ENCODE peak calls at places on chromosome X, in ten cellular contexts. One of them, this sample, is unnamed.

GRCh38 chrX:112851161-112851779 is 10.6 kb upstream of the AMOT start:
- DNase-seq in suprapubic skin: no peak
- DNase-seq in brain microvascular endothelial cell: no peak
- DNase-seq in fibroblast of lung: no peak
- DNase-seq in GM23338: no peak
- DNase-seq in prostate gland: no peak
- DNase-seq in tibial artery: no peak
- DNase-seq in heart left ventricle: no peak
- DNase-seq in IMR-90: no peak
- DNase-seq in HCT116: no peak
- DNase-seq in this sample: no peak

GRCh38 chrX:45070116-45071007 is 130.3 kb downstream of the DIPK2B start:
- DNase-seq in suprapubic skin: no peak
- DNase-seq in brain microvascular endothelial cell: peak; percentile 56
- DNase-seq in fibroblast of lung: peak; percentile 56
- DNase-seq in GM23338: peak; percentile 41
- DNase-seq in prostate gland: no peak
- DNase-seq in tibial artery: no peak
- DNase-seq in heart left ventricle: no peak
- DNase-seq in IMR-90: peak; percentile 67
- DNase-seq in HCT116: peak; percentile 24
- DNase-seq in this sample: peak; percentile 1

GRCh38 chrX:47321386-47321785 is 49.0 kb upstream of the ZNF157 start:
- DNase-seq in suprapubic skin: no peak
- DNase-seq in brain microvascular endothelial cell: peak; percentile 36
- DNase-seq in fibroblast of lung: peak; percentile 62
- DNase-seq in GM23338: peak; percentile 94
- DNase-seq in prostate gland: peak; percentile 4
- DNase-seq in tibial artery: peak; percentile 66
- DNase-seq in heart left ventricle: peak; percentile 42
- DNase-seq in IMR-90: peak; percentile 43
- DNase-seq in HCT116: no peak
- DNase-seq in this sample: no peak

GRCh38 chrX:44972132-44972531 is 99.1 kb downstream of the KDM6A start:
- DNase-seq in suprapubic skin: no peak
- DNase-seq in brain microvascular endothelial cell: no peak
- DNase-seq in fibroblast of lung: no peak
- DNase-seq in GM23338: no peak
- DNase-seq in prostate gland: no peak
- DNase-seq in tibial artery: no peak
- DNase-seq in heart left ventricle: no peak
- DNase-seq in IMR-90: no peak
- DNase-seq in HCT116: no peak
- DNase-seq in this sample: no peak

GRCh38 chrX:30483996-30484395 is 93.6 kb downstream of the TASL start:
- DNase-seq in suprapubic skin: no peak
- DNase-seq in brain microvascular endothelial cell: no peak
- DNase-seq in fibroblast of lung: no peak
- DNase-seq in GM23338: no peak
- DNase-seq in prostate gland: no peak
- DNase-seq in tibial artery: no peak
- DNase-seq in heart left ventricle: no peak
- DNase-seq in IMR-90: no peak
- DNase-seq in HCT116: no peak
- DNase-seq in this sample: no peak

GRCh38 chrX:103889216-103889615 is 57.2 kb upstream of the RAB9B start:
- DNase-seq in suprapubic skin: no peak
- DNase-seq in brain microvascular endothelial cell: no peak
- DNase-seq in fibroblast of lung: peak; percentile 59
- DNase-seq in GM23338: no peak
- DNase-seq in prostate gland: no peak
- DNase-seq in tibial artery: no peak
- DNase-seq in heart left ventricle: no peak
- DNase-seq in IMR-90: no peak
- DNase-seq in HCT116: no peak
- DNase-seq in this sample: no peak

GRCh38 chrX:150663061-150663460 is 30.1 kb upstream of the MTMR1 start:
- DNase-seq in suprapubic skin: no peak
- DNase-seq in brain microvascular endothelial cell: no peak
- DNase-seq in fibroblast of lung: no peak
- DNase-seq in GM23338: no peak
- DNase-seq in prostate gland: no peak
- DNase-seq in tibial artery: no peak
- DNase-seq in heart left ventricle: no peak
- DNase-seq in IMR-90: no peak
- DNase-seq in HCT116: no peak
- DNase-seq in this sample: no peak

GRCh38 chrX:63250253-63250868 is 100.8 kb downstream of the SPIN4 start:
- DNase-seq in suprapubic skin: no peak
- DNase-seq in brain microvascular endothelial cell: peak; percentile 82
- DNase-seq in fibroblast of lung: peak; percentile 72
- DNase-seq in GM23338: peak; percentile 81
- DNase-seq in prostate gland: peak; percentile 19
- DNase-seq in tibial artery: no peak
- DNase-seq in heart left ventricle: peak; percentile 26
- DNase-seq in IMR-90: peak; percentile 85
- DNase-seq in HCT116: peak; percentile 69
- DNase-seq in this sample: peak; percentile 56

GRCh38 chrX:40663880-40664630 is 16.7 kb upstream of the CXorf38 start:
- DNase-seq in suprapubic skin: no peak
- DNase-seq in brain microvascular endothelial cell: peak; percentile 38
- DNase-seq in fibroblast of lung: peak; percentile 18
- DNase-seq in GM23338: peak; percentile 51
- DNase-seq in prostate gland: no peak
- DNase-seq in tibial artery: no peak
- DNase-seq in heart left ventricle: no peak
- DNase-seq in IMR-90: peak; percentile 33
- DNase-seq in HCT116: no peak
- DNase-seq in this sample: no peak

DNA sequence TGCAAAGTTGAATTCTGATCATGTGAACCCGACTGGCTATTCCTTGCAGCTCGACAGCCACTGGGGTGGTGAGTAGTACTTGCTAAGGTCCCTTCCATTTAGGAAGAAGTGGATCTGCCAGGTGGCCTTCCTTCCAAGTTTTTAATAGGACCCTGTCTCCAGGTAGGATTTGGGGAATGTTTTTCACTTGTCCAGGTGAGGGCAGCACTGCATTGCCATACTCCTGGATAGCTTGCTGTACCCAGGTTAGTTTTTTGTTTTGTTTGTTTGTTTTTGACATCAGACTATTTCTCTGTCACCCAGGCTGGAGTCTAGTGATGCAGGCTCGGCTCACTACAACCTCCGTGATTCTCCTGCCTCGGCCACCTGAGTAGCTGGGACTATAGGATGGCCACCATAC is 29.8 kb downstream of the SAGE1 start:
- DNase-seq in suprapubic skin: no peak
- DNase-seq in brain microvascular endothelial cell: no peak
- DNase-seq in fibroblast of lung: no peak
- DNase-seq in GM23338: peak; percentile 56
- DNase-seq in prostate gland: no peak
- DNase-seq in tibial artery: no peak
- DNase-seq in heart left ventricle: no peak
- DNase-seq in IMR-90: no peak
- DNase-seq in HCT116: peak; percentile 7
- DNase-seq in this sample: no peak
- TF ChIP-seq CTCF in suprapubic skin: no peak
- TF ChIP-seq CTCF in brain microvascular endothelial cell: peak; percentile 25
- TF ChIP-seq CTCF in fibroblast of lung: no peak
- TF ChIP-seq CTCF in GM23338: peak; percentile 61
- TF ChIP-seq CTCF in prostate gland: no peak
- TF ChIP-seq CTCF in tibial artery: no peak
- TF ChIP-seq CTCF in heart left ventricle: no peak
- TF ChIP-seq CTCF in IMR-90: no peak
- TF ChIP-seq CTCF in HCT116: peak; percentile 45
- TF ChIP-seq CTCF in this sample: peak; percentile 15

DNA sequence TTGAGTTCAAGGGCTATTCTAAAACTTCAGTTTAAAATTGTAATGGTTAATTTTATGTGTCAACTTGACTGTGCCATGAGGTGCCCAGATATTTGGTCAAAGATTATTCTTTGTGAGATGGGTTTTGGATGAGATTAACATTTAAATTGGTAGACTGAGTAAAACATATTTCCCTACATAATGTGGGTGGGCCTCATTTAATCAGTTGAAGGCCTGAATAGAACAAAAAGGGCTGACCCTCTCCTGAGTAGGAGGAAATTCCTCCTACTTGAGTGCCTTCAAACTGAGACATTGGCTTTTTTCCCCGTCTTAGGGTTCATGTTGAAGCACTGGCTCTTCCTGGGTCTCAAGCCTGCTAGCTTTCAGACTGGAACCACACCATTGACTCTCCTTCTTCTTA is 89.6 kb upstream of the FAM9A start:
- DNase-seq in suprapubic skin: no peak
- DNase-seq in brain microvascular endothelial cell: no peak
- DNase-seq in fibroblast of lung: no peak
- DNase-seq in GM23338: no peak
- DNase-seq in prostate gland: no peak
- DNase-seq in tibial artery: no peak
- DNase-seq in heart left ventricle: no peak
- DNase-seq in IMR-90: no peak
- DNase-seq in HCT116: no peak
- DNase-seq in this sample: no peak
- H3K4me3 ChIP-seq in suprapubic skin: no peak overlapping the region
- H3K4me3 ChIP-seq in brain microvascular endothelial cell: no peak overlapping the region
- H3K4me3 ChIP-seq in fibroblast of lung: no peak overlapping the region
- H3K4me3 ChIP-seq in GM23338: no peak overlapping the region
- H3K4me3 ChIP-seq in prostate gland: no peak overlapping the region
- H3K4me3 ChIP-seq in tibial artery: no peak overlapping the region
- H3K4me3 ChIP-seq in heart left ventricle: no peak overlapping the region
- H3K4me3 ChIP-seq in IMR-90: no peak overlapping the region
- H3K4me3 ChIP-seq in HCT116: no peak overlapping the region
- H3K4me3 ChIP-seq in this sample: no peak overlapping the region

GRCh38 chrX:24525455-24525854 is 60.4 kb downstream of the PDK3 start:
- DNase-seq in suprapubic skin: no peak
- DNase-seq in brain microvascular endothelial cell: no peak
- DNase-seq in fibroblast of lung: no peak
- DNase-seq in GM23338: no peak
- DNase-seq in prostate gland: no peak
- DNase-seq in tibial artery: no peak
- DNase-seq in heart left ventricle: no peak
- DNase-seq in IMR-90: no peak
- DNase-seq in HCT116: no peak
- DNase-seq in this sample: no peak
- H3K27ac ChIP-seq in suprapubic skin: no peak overlapping the region
- H3K27ac ChIP-seq in brain microvascular endothelial cell: no peak overlapping the region
- H3K27ac ChIP-seq in fibroblast of lung: no peak overlapping the region
- H3K27ac ChIP-seq in GM23338: peak overlapping the region; percentile 77
- H3K27ac ChIP-seq in prostate gland: no peak overlapping the region
- H3K27ac ChIP-seq in tibial artery: no peak overlapping the region
- H3K27ac ChIP-seq in heart left ventricle: no peak overlapping the region
- H3K27ac ChIP-seq in IMR-90: no peak overlapping the region
- H3K27ac ChIP-seq in HCT116: no peak overlapping the region
- H3K27ac ChIP-seq in this sample: no peak overlapping the region

DNA sequence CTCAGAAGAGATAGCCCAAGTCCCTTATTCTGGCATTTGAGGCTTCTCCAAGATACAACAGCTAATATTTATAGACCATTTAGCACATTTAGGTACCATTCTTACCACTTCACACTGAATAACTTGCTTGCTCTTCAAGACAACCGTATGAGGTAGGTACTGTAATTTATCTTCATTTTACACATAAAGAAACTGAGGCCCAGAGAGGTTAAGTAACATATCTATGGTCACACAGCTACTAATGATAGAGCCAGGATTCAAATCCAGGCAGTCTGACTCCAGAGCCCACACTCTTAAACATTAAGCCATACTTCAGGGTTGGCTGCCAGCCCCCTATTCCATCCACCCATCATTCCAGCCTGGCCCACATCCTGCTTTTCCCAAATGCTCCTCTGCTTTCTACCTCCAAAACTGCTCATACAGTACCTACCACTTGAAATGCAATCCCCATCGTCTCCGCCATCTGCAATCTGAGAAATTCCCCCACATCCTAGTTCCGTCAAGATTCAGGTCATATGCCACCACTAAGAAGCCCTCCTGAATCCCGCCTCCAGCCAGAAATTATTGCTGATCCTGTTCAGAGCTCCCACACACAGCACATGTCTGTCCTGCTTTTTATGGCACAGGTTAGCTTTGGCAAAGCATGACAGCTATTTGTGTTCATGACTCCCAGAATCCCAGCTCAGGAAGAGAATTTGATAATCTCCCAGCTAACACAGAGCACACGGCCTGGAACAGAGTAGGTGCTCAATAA is 23.5 kb downstream of the IQSEC2 start:
- DNase-seq in suprapubic skin: no peak
- DNase-seq in brain microvascular endothelial cell: no peak
- DNase-seq in fibroblast of lung: no peak
- DNase-seq in GM23338: no peak
- DNase-seq in prostate gland: no peak
- DNase-seq in tibial artery: no peak
- DNase-seq in heart left ventricle: no peak
- DNase-seq in IMR-90: no peak
- DNase-seq in HCT116: no peak
- DNase-seq in this sample: no peak
- TF ChIP-seq CTCF in suprapubic skin: no peak
- TF ChIP-seq CTCF in brain microvascular endothelial cell: no peak
- TF ChIP-seq CTCF in fibroblast of lung: no peak
- TF ChIP-seq CTCF in GM23338: no peak
- TF ChIP-seq CTCF in prostate gland: no peak
- TF ChIP-seq CTCF in tibial artery: no peak
- TF ChIP-seq CTCF in heart left ventricle: no peak
- TF ChIP-seq CTCF in IMR-90: no peak
- TF ChIP-seq CTCF in HCT116: no peak
- TF ChIP-seq CTCF in this sample: no peak

DNA sequence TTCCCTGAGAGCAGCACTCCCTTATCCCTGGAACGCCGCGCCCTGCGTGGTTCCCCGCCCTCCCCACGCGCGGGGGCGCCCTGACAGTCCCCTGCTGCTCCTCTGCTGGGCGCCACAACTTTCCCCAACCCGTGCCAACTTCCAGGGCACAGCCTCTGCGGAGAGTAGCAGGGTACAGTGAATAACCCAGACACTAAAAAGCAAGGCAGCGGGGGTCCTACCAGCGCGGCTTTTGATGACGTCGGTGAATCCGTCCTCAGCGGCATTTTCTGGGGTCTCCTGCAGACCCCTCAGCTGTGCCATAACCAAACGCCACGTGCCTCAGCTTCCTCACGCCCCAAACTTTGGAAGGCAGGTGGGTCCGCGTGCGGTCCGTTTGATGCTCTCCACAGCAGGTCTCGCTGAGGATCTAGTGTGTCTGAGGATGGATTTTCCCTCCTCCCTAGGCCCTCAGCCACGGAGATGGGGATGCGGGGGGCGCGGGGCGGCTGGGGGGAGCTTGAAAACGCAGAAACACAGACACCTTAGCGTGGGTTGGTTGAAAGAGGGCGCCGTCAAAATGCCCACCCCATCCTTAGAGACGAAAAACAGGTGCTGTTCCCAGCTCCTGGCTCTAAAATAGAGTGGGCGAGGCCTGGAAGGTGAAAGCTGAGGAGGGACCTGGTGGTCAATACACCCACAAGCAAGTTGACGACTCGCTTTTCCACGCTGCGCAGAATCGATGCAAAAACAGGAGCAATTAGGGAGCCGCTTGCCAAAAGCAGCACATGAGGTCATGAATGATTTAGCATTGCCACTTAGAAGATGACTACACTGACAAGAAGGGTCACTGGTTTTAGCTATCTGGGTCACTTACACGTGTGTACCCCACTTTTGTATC is 405.6 kb downstream of the FAM47A start:
- DNase-seq in suprapubic skin: no peak
- DNase-seq in brain microvascular endothelial cell: no peak
- DNase-seq in fibroblast of lung: no peak
- DNase-seq in GM23338: peak; percentile 2
- DNase-seq in prostate gland: no peak
- DNase-seq in tibial artery: peak; percentile 60
- DNase-seq in heart left ventricle: no peak
- DNase-seq in IMR-90: no peak
- DNase-seq in HCT116: no peak
- DNase-seq in this sample: no peak
- H3K4me3 ChIP-seq in suprapubic skin: peak overlapping the region; percentile 34
- H3K4me3 ChIP-seq in brain microvascular endothelial cell: peak overlapping the region; percentile 36
- H3K4me3 ChIP-seq in fibroblast of lung: no peak overlapping the region
- H3K4me3 ChIP-seq in GM23338: peak overlapping the region; percentile 69
- H3K4me3 ChIP-seq in prostate gland: no peak overlapping the region
- H3K4me3 ChIP-seq in tibial artery: peak overlapping the region; percentile 57
- H3K4me3 ChIP-seq in heart left ventricle: peak overlapping the region; percentile 38
- H3K4me3 ChIP-seq in IMR-90: no peak overlapping the region
- H3K4me3 ChIP-seq in HCT116: no peak overlapping the region
- H3K4me3 ChIP-seq in this sample: no peak overlapping the region

This sample was measured in AG04450.